ENCODE peak calls at places on chromosomes 11 and 22, in nine cellular contexts. K, W, F, U, C, N, M, G and S are unnamed samples.
A peak's percentile ranks its signal among the peaks of the same experiment; 100 is the strongest.

GRCh38 chr11:128663824-128664223 is 30.0 kb upstream of the FLI1 start:
- DNase-seq in G (no peak), K (no peak), N (no peak), M (no peak), C (no peak), W (peak; percentile 70), F (no peak), U (no peak), S (no peak)

GRCh38 chr11:86292912-86293606 is 9.0 kb upstream of the HIKESHI start:
- DNase-seq in K (no peak), N (no peak), G (no peak), F (no peak), C (no peak), W (no peak), M (no peak), U (no peak), S (no peak)

GRCh38 chr22:19761500-19762314 is 1.1 kb downstream of the TBX1 start:
- DNase-seq in U (no peak), C (no peak), N (no peak), G (no peak), W (no peak), K (no peak), M (no peak), F (peak; percentile 49), S (no peak)

GRCh38 chr22:30190619-30191018 is 55.9 kb downstream of the LIF start:
- DNase-seq in M (no peak), C (no peak), U (no peak), W (no peak), K (no peak), F (no peak), G (no peak), N (no peak), S (no peak)

GRCh38 chr11:94909371-94909820 is 64.0 kb downstream of the CWC15 start:
- DNase-seq in F (no peak), W (no peak), K (no peak), U (no peak), M (no peak), C (no peak), N (no peak), G (no peak), S (no peak)

GRCh38 chr11:35751664-35752061 is 89.1 kb downstream of the TRIM44 start:
- DNase-seq in C (no peak), M (no peak), G (no peak), U (no peak), F (no peak), W (no peak), K (no peak), N (no peak), S (no peak)

GRCh38 chr22:28260619-28261018 is 341.6 kb upstream of the PITPNB start:
- DNase-seq in M (no peak), N (no peak), W (no peak), F (no peak), C (no peak), G (no peak), K (no peak), U (no peak), S (no peak)

GRCh38 chr11:2885017-2885675 is 429 bp downstream of the CDKN1C start:
- DNase-seq in M (no peak), W (no peak), F (peak; percentile 48), C (peak; percentile 89), U (peak; percentile 77), G (no peak), K (peak; percentile 79), N (no peak), S (no peak)

GRCh38 chr11:36022891-36023290 is 79.0 kb downstream of the LDLRAD3 start:
- DNase-seq in F (no peak), G (no peak), K (no peak), M (no peak), N (no peak), W (no peak), C (no peak), U (no peak), S (no peak)

GRCh38 chr22:44364750-44365118 is 52.0 kb upstream of the SHISAL1 start:
- DNase-seq in W (no peak), N (no peak), U (no peak), G (no peak), C (no peak), F (no peak), M (peak; percentile 81), K (no peak), S (no peak)

GRCh38 chr11:134544095-134544815 is 132.2 kb upstream of the B3GAT1 start:
- DNase-seq in N (no peak), W (no peak), U (no peak), C (no peak), K (no peak), M (peak; percentile 67), G (no peak), F (no peak), S (no peak)

GRCh38 chr11:116580828-116581227 is 192.0 kb downstream of the BUD13 start:
- DNase-seq in U (peak; percentile 45), N (peak; percentile 24), F (no peak), K (no peak), C (peak; percentile 50), G (peak; percentile 20), W (no peak), M (no peak), S (no peak)

GRCh38 chr11:61091373-61092279 is 10.7 kb upstream of the CD5 start:
- DNase-seq in K (peak; percentile 37), G (no peak), C (no peak), F (no peak), W (no peak), N (no peak), M (no peak), U (no peak), S (no peak)

GRCh38 chr11:127017482-127017881 is 16.9 kb upstream of the KIRREL3 start:
- DNase-seq in F (peak; percentile 34), U (no peak), C (no peak), W (no peak), N (no peak), G (no peak), K (no peak), M (no peak), S (no peak)

GRCh38 chr11:27672836-27673464 is 27.3 kb downstream of the BDNF start:
- DNase-seq in C (no peak), G (no peak), W (no peak), U (no peak), K (no peak), M (no peak), N (no peak), F (no peak), S (no peak)

GRCh38 chr11:68927280-68928107 is 23.8 kb downstream of the IGHMBP2 start:
- DNase-seq in G (peak; percentile 23), K (no peak), U (peak; percentile 24), M (no peak), F (no peak), W (no peak), N (peak; percentile 52), C (no peak), S (no peak)

GRCh38 chr11:130786586-130786985 is 129.7 kb downstream of the SNX19 start:
- DNase-seq in U (no peak), M (no peak), N (no peak), F (no peak), K (no peak), G (no peak), C (no peak), W (no peak), S (no peak)

GRCh38 chr22:27857441-27857840 is 55.9 kb upstream of the MN1 start:
- DNase-seq in W (no peak), U (no peak), F (no peak), G (no peak), N (no peak), M (no peak), K (no peak), C (no peak), S (no peak)

GRCh38 chr11:44987506-44987905 is 36.8 kb upstream of the TP53I11 start:
- DNase-seq in K (no peak), G (peak; percentile 89), F (no peak), U (no peak), W (no peak), M (peak; percentile 68), N (no peak), C (no peak), S (no peak)

GRCh38 chr11:11463397-11463796 is 110.3 kb upstream of the CSNK2A3 start:
- DNase-seq in G (no peak), F (peak; percentile 73), C (no peak), K (no peak), W (no peak), U (no peak), N (no peak), M (no peak), S (no peak)

GRCh38 chr11:107710301-107710700 is 1.6 kb downstream of the SLN start:
- DNase-seq in K (no peak), U (no peak), N (no peak), M (no peak), F (no peak), G (no peak), C (no peak), W (no peak), S (no peak)

GRCh38 chr11:78453140-78453935 is 35.7 kb upstream of the GAB2 start:
- DNase-seq in G (no peak), U (no peak), N (no peak), W (no peak), F (no peak), C (no peak), M (no peak), K (no peak), S (no peak)

GRCh38 chr11:27603376-27603775 is 96.8 kb upstream of the LIN7C start:
- DNase-seq in K (no peak), F (no peak), N (peak; percentile 27), W (no peak), U (no peak), C (no peak), G (no peak), M (no peak), S (no peak)

GRCh38 chr22:44211946-44212930 is 31.5 kb downstream of the PARVG start:
- DNase-seq in U (no peak), N (no peak), C (peak; percentile 12), G (no peak), W (no peak), F (peak; percentile 4), K (no peak), M (peak; percentile 85), S (no peak)

GRCh38 chr11:70169632-70170031 is 33.5 kb upstream of the FADD start:
- DNase-seq in M (no peak), W (no peak), U (no peak), C (no peak), N (no peak), K (no peak), G (no peak), F (no peak), S (no peak)

GRCh38 chr11:92967178-92967577 is 2.3 kb upstream of the MTNR1B start:
- DNase-seq in M (no peak), F (no peak), W (no peak), C (no peak), U (no peak), N (no peak), K (no peak), G (no peak), S (no peak)